ENCODE peak calls at places on chromosomes 4 and X, in four cellular contexts. R, W, B and X are unnamed samples.

GRCh38 chr4:111546881-111547280 is 598.4 kb upstream of the FAM241A start:
- DNase-seq in R (no peak), B (no peak), W (no peak), X (no peak)

GRCh38 chr4:17817027-17817426 is 6.2 kb downstream of the NCAPG start:
- DNase-seq in B (no peak), W (no peak), R (no peak), X (peak; percentile 71)

GRCh38 chr4:121243476-121243875 is 79.4 kb upstream of the TNIP3 start:
- DNase-seq in B (no peak), W (no peak), R (no peak), X (no peak)

GRCh38 chrX:115584715-115585114 is 23.7 kb downstream of the PLS3 start:
- DNase-seq in W (no peak), R (no peak), B (no peak), X (no peak)

GRCh38 chrX:5458300-5458699 is 770.4 kb downstream of the NLGN4X start:
- DNase-seq in B (no peak), W (no peak), R (no peak), X (no peak)

GRCh38 chr4:141524116-141524515 is 112.3 kb upstream of the IL15 start:
- DNase-seq in R (no peak), W (no peak), B (no peak), X (no peak)

GRCh38 chr4:180449395-180449956 is 1793.7 kb upstream of the TENM3 start:
- DNase-seq in R (peak; percentile 50), B (no peak), W (no peak), X (no peak)

GRCh38 chrX:85244411-85245210 is 820 bp downstream of the ZNF711 start:
- DNase-seq in R (no peak), W (peak; percentile 4), B (no peak), X (no peak)

GRCh38 chrX:43958529-43958928 is 14.7 kb downstream of the NDP start:
- DNase-seq in R (peak; percentile 18), W (no peak), B (no peak), X (peak; percentile 16)

GRCh38 chr4:165379662-165380061 is 854 bp downstream of the CPE start:
- DNase-seq in W (no peak), R (no peak), B (no peak), X (no peak)

GRCh38 chrX:118418811-118419251 is 72.9 kb downstream of the WDR44 start:
- DNase-seq in B (no peak), W (no peak), R (no peak), X (no peak)

GRCh38 chrX:96770315-96770714 is 85.7 kb downstream of the DIAPH2 start:
- DNase-seq in R (no peak), W (no peak), B (no peak), X (no peak)